ENCODE peak calls at places on chromosomes 6 and 20, in four cellular contexts. One of them, this sample, is unnamed. For H3K9me3, the result is how much of the 10 kb centered on the place peaks cover.

GRCh38 chr6:105994522-105995402 is 91.4 kb upstream of the PRDM1 start:
- DNase-seq in BE2C: peak
- DNase-seq in PC-9: no peak
- DNase-seq in NT2/D1: no peak
- DNase-seq in this sample: peak

GRCh38 chr6:14026831-14027539 is 90.6 kb upstream of the CD83 start:
- DNase-seq in PC-9: no peak
- DNase-seq in NT2/D1: no peak
- DNase-seq in BE2C: no peak
- DNase-seq in this sample: no peak

GRCh38 chr20:7155282-7155681 is 387.8 kb downstream of the BMP2 start:
- DNase-seq in BE2C: no peak
- DNase-seq in PC-9: no peak
- DNase-seq in NT2/D1: no peak
- DNase-seq in this sample: no peak

GRCh38 chr20:9294081-9294480 is 220.3 kb upstream of the LAMP5 start:
- DNase-seq in PC-9: no peak
- DNase-seq in NT2/D1: no peak
- DNase-seq in BE2C: no peak
- DNase-seq in this sample: no peak

GRCh38 chr6:151807513-151808330 is at the start of gene ESR1:
- DNase-seq in PC-9: peak
- DNase-seq in BE2C: no peak
- DNase-seq in NT2/D1: peak
- DNase-seq in this sample: no peak

GRCh38 chr6:24891004-24891403 is 44.8 kb downstream of the RIPOR2 start:
- DNase-seq in BE2C: no peak
- DNase-seq in PC-9: no peak
- DNase-seq in NT2/D1: no peak
- DNase-seq in this sample: no peak

GRCh38 chr20:5040345-5040744 is 39.0 kb upstream of the SLC23A2 start:
- DNase-seq in PC-9: no peak
- DNase-seq in BE2C: no peak
- DNase-seq in NT2/D1: no peak
- DNase-seq in this sample: no peak

GRCh38 chr6:45592991-45593390 is 215.3 kb upstream of the SUPT3H start:
- DNase-seq in NT2/D1: no peak
- DNase-seq in BE2C: no peak
- DNase-seq in PC-9: no peak
- DNase-seq in this sample: no peak

GRCh38 chr6:42021847-42022754 is 28.2 kb upstream of the TAF8 start:
- DNase-seq in PC-9: no peak
- DNase-seq in NT2/D1: no peak
- DNase-seq in BE2C: no peak
- DNase-seq in this sample: peak

GRCh38 chr6:113172531-113172966 is 684.6 kb upstream of the MARCKS start:
- DNase-seq in NT2/D1: no peak
- DNase-seq in PC-9: no peak
- DNase-seq in BE2C: peak
- DNase-seq in this sample: no peak

GRCh38 chr20:23349338-23350006 is 1.1 kb upstream of the NXT1 start:
- DNase-seq in PC-9: no peak
- DNase-seq in BE2C: no peak
- DNase-seq in NT2/D1: no peak
- DNase-seq in this sample: no peak

GRCh38 chr6:6851059-6851658 is 256.6 kb upstream of the RREB1 start:
- DNase-seq in PC-9: peak
- DNase-seq in NT2/D1: no peak
- DNase-seq in BE2C: peak
- DNase-seq in this sample: no peak

GRCh38 chr6:88586371-88587157 is 376.9 kb downstream of the RNGTT start:
- DNase-seq in NT2/D1: no peak
- DNase-seq in BE2C: no peak
- DNase-seq in PC-9: no peak
- DNase-seq in this sample: no peak
- H3K9me3 ChIP-seq in NT2/D1: under half
- H3K9me3 ChIP-seq in BE2C: under half
- H3K9me3 ChIP-seq in PC-9: under half
- H3K9me3 ChIP-seq in this sample: under half

GRCh38 chr20:60905919-60906318 is 346.1 kb upstream of the CDH4 start:
- DNase-seq in BE2C: no peak
- DNase-seq in PC-9: no peak
- DNase-seq in NT2/D1: no peak
- DNase-seq in this sample: no peak

GRCh38 chr20:60900581-60900980 is 351.5 kb upstream of the CDH4 start:
- DNase-seq in PC-9: no peak
- DNase-seq in NT2/D1: no peak
- DNase-seq in BE2C: no peak
- DNase-seq in this sample: no peak

GRCh38 chr20:60903325-60903958 is 348.6 kb upstream of the CDH4 start:
- DNase-seq in BE2C: no peak
- DNase-seq in PC-9: no peak
- DNase-seq in NT2/D1: no peak
- DNase-seq in this sample: no peak

GRCh38 chr20:60901831-60902230 is 350.2 kb upstream of the CDH4 start:
- DNase-seq in BE2C: no peak
- DNase-seq in NT2/D1: no peak
- DNase-seq in PC-9: no peak
- DNase-seq in this sample: no peak

DNA sequence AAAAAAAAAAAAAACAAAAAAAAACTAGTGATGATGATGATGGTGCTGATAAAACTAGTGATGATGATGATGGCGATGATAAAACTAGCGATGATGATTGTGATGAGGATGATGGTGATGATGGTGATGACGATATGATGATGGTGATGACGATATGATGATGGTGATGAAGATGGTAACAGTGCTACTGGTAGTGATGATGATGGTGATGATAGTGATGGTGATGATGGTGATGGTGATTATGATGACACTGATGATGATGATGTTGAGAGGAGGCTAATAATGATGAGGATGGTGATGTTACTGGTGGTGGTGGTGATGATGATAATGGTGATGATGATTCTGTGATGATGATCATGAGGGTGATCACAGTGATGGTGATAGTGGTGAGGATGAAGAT is 345.5 kb upstream of the CDH4 start:
- DNase-seq in BE2C: no peak
- DNase-seq in PC-9: no peak
- DNase-seq in NT2/D1: no peak
- DNase-seq in this sample: no peak
- H3K9me3 ChIP-seq in BE2C: under half
- H3K9me3 ChIP-seq in PC-9: under half
- H3K9me3 ChIP-seq in NT2/D1: under half
- H3K9me3 ChIP-seq in this sample: under half

DNA sequence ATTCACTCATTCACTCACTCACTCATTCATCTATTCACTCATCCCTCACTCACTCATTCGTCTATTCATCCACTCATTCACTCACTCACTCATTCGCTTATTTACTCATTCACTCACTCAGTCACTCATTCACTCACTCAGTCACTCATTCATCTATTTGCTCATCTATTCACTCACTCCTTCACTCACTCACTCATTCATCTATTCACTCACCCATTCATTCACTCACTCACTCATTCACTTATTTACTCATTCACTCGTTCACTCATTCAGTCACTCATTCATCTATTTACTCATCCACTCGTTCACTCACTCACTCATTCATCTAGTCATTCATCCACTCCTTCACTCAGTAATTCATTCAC is 128.2 kb downstream of the TTLL2 start:
- DNase-seq in BE2C: no peak
- DNase-seq in PC-9: no peak
- DNase-seq in NT2/D1: no peak
- DNase-seq in this sample: no peak
- H3K9me3 ChIP-seq in BE2C: under half
- H3K9me3 ChIP-seq in PC-9: under half
- H3K9me3 ChIP-seq in NT2/D1: under half
- H3K9me3 ChIP-seq in this sample: under half

GRCh38 chr6:170158296-170159039 is 132.4 kb downstream of the DLL1 start:
- DNase-seq in PC-9: no peak
- DNase-seq in NT2/D1: no peak
- DNase-seq in BE2C: no peak
- DNase-seq in this sample: no peak
- H3K9me3 ChIP-seq in PC-9: under half
- H3K9me3 ChIP-seq in NT2/D1: under half
- H3K9me3 ChIP-seq in BE2C: under half
- H3K9me3 ChIP-seq in this sample: under half

DNA sequence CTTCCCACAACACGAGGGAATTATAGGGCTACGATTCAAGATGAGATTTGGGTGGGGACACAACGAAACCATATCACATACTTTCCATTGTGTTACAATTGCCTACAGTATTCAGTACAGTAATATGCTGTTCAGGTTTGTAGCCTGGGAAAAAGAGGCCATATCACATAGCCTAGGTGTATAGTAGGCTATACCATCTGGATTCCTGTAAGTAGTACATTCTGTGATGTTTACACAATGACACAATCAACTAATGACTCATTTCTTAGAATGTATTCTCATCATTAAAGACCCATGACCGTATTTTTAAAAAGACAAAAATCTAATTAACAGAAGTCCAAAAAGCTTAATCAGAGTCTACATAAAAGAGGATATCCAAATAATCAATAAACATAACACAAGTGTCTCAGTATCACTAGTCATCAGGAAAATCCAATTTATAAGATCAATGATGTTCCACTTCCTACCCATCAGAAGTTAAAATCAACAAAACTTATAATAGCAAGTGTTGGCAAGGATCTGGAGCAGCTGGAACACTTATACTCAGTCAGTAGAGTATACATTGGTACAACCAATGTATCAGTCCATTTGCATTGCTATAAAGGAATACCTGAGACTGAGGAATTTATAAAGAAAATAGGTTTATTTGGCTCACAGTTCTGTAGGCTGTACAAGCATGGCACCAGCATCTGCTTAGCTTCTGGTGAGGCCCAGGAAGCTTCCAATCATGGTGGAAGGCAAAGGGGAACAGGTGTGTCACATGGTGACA is 215.9 kb downstream of the CLVS2 start:
- DNase-seq in NT2/D1: no peak
- DNase-seq in PC-9: no peak
- DNase-seq in BE2C: no peak
- DNase-seq in this sample: no peak
- H3K9me3 ChIP-seq in NT2/D1: under half
- H3K9me3 ChIP-seq in PC-9: under half
- H3K9me3 ChIP-seq in BE2C: under half
- H3K9me3 ChIP-seq in this sample: under half

DNA sequence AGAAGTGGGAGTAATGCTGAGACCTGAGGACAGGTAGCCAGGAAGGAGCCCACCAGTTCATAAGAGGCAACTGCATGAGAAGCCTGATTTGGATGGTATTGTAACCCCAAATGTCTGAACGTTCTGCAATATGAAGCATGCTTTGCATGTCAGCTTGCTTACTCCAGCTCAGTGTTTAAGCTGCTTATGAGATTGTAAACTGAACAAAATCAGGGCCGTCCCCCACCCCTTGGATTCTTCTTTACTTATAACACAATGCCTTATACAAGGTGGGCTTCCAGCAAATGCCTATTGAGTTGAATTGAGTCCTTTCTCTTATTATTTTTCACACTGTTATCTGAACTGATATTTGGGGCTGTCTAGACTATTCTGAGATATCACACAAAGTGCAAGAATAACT is 761.3 kb downstream of the KIF16B start:
- DNase-seq in BE2C: no peak
- DNase-seq in NT2/D1: no peak
- DNase-seq in PC-9: no peak
- DNase-seq in this sample: no peak
- H3K9me3 ChIP-seq in BE2C: under half
- H3K9me3 ChIP-seq in NT2/D1: under half
- H3K9me3 ChIP-seq in PC-9: under half
- H3K9me3 ChIP-seq in this sample: under half

DNA sequence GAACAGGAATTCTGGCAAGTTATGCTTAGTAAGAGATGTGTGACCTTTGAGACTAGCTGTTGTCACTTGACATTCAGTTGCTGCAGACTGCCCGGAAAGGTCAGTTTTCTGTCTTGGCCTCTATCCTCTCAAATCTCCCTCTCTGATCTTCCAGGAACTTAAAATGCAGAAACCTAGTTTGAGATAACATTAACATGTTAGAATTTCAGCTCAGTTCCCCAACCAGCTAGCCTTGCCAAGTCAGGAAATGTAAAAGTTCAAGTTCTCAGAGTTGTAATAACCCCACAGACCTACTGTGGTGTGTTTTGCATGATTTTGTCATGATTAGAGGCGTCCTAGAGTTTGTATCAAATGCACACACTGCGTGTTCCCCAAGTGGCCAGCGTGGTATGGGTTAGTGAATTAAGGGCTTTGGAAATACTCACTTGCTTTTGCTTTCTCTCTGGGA is 46.6 kb downstream of the DUSP22 start:
- DNase-seq in PC-9: no peak
- DNase-seq in NT2/D1: no peak
- DNase-seq in BE2C: no peak
- DNase-seq in this sample: no peak
- H3K9me3 ChIP-seq in PC-9: under half
- H3K9me3 ChIP-seq in NT2/D1: under half
- H3K9me3 ChIP-seq in BE2C: under half
- H3K9me3 ChIP-seq in this sample: under half

GRCh38 chr20:53152228-53152627 is 180.1 kb downstream of the TSHZ2 start:
- DNase-seq in NT2/D1: no peak
- DNase-seq in BE2C: no peak
- DNase-seq in PC-9: no peak
- DNase-seq in this sample: no peak
- H3K9me3 ChIP-seq in NT2/D1: under half
- H3K9me3 ChIP-seq in BE2C: under half
- H3K9me3 ChIP-seq in PC-9: under half
- H3K9me3 ChIP-seq in this sample: under half

This sample was measured in T-helper 17 cell.